ENCODE peak calls at places on chromosome 12, in four cellular contexts. One of them, this sample, is unnamed.

GRCh38 chr12:104275689-104276088 is 27.9 kb upstream of the EID3 start:
- DNase-seq in HCT116: no peak
- DNase-seq in H1: no peak
- DNase-seq in GM12878: no peak
- DNase-seq in this sample: no peak

GRCh38 chr12:15979096-15980091 is 68.3 kb downstream of the DERA start:
- DNase-seq in HCT116: no peak
- DNase-seq in H1: no peak
- DNase-seq in GM12878: no peak
- DNase-seq in this sample: peak

GRCh38 chr12:72901685-72902084 is 629.5 kb downstream of the TRHDE start:
- DNase-seq in H1: no peak
- DNase-seq in HCT116: no peak
- DNase-seq in GM12878: no peak
- DNase-seq in this sample: no peak

GRCh38 chr12:90015228-90015627 is 306.6 kb upstream of the ATP2B1 start:
- DNase-seq in HCT116: no peak
- DNase-seq in H1: no peak
- DNase-seq in GM12878: no peak
- DNase-seq in this sample: no peak

GRCh38 chr12:126557659-126558058 is 1492.4 kb downstream of the AACS start:
- DNase-seq in HCT116: no peak
- DNase-seq in H1: no peak
- DNase-seq in GM12878: no peak
- DNase-seq in this sample: no peak

GRCh38 chr12:112850343-112850742 is 56.4 kb upstream of the OAS1 start:
- DNase-seq in GM12878: no peak
- DNase-seq in H1: no peak
- DNase-seq in HCT116: no peak
- DNase-seq in this sample: no peak

GRCh38 chr12:116582610-116583009 is 23.4 kb downstream of the MAP1LC3B2 start:
- DNase-seq in H1: no peak
- DNase-seq in GM12878: no peak
- DNase-seq in HCT116: no peak
- DNase-seq in this sample: peak

GRCh38 chr12:123141615-123142517 is 9.0 kb downstream of the PITPNM2 start:
- DNase-seq in HCT116: peak
- DNase-seq in H1: no peak
- DNase-seq in GM12878: no peak
- DNase-seq in this sample: no peak

GRCh38 chr12:78101181-78101876 is 270.6 kb downstream of the NAV3 start:
- DNase-seq in HCT116: no peak
- DNase-seq in H1: no peak
- DNase-seq in GM12878: no peak
- DNase-seq in this sample: no peak

GRCh38 chr12:113933201-113933786 is 32.8 kb downstream of the RBM19 start:
- DNase-seq in GM12878: no peak
- DNase-seq in HCT116: no peak
- DNase-seq in H1: no peak
- DNase-seq in this sample: peak

GRCh38 chr12:121827351-121828099 is 23.7 kb downstream of the SETD1B start:
- DNase-seq in H1: no peak
- DNase-seq in GM12878: no peak
- DNase-seq in HCT116: no peak
- DNase-seq in this sample: no peak

GRCh38 chr12:91883811-91884210 is 261.8 kb downstream of the BTG1 start:
- DNase-seq in GM12878: no peak
- DNase-seq in H1: no peak
- DNase-seq in HCT116: no peak
- DNase-seq in this sample: no peak

GRCh38 chr12:85002778-85003296 is 33.2 kb downstream of the TSPAN19 start:
- DNase-seq in HCT116: no peak
- DNase-seq in GM12878: no peak
- DNase-seq in H1: no peak
- DNase-seq in this sample: no peak

GRCh38 chr12:10363922-10364838 is 25.7 kb downstream of the KLRK1 start:
- DNase-seq in HCT116: no peak
- DNase-seq in H1: no peak
- DNase-seq in GM12878: peak
- DNase-seq in this sample: peak

GRCh38 chr12:58727526-58727925 is 192.8 kb downstream of the LRIG3 start:
- DNase-seq in HCT116: no peak
- DNase-seq in GM12878: no peak
- DNase-seq in H1: no peak
- DNase-seq in this sample: no peak
- TF ChIP-seq EGR1 in HCT116: no peak
- TF ChIP-seq EGR1 in GM12878: no peak
- TF ChIP-seq EGR1 in H1: no peak
- TF ChIP-seq EGR1 in this sample: no peak

GRCh38 chr12:124739953-124740561 is 123.6 kb downstream of the SCARB1 start:
- DNase-seq in GM12878: no peak
- DNase-seq in HCT116: no peak
- DNase-seq in H1: no peak
- DNase-seq in this sample: peak
- TF ChIP-seq SRF in GM12878: no peak
- TF ChIP-seq SRF in HCT116: no peak
- TF ChIP-seq SRF in H1: no peak
- TF ChIP-seq SRF in this sample: no peak

DNA sequence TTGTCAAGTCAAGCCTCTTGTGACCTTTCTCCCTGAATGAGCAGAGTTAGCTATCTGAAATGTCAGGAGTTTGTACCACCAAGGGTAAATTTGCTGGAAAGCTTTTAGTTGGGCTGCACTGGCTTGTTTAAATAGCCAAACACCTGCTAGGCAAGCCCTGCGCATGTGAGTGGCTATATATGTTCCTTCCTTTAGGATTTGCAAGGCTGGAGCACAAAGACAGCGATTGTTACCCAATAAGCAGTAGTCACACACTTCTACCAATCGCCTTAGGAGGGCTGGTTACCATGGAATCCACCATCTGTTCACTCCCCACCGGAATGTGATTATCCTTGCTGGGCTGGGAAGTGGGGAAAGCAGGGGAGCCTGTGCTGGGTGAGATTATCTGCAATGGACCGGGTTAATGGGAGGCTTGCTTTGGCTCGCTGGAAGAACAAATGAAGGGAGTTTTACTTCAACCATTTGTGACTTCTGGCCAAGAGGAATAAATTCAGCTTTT is 102.5 kb downstream of the FGD4 start:
- DNase-seq in HCT116: no peak
- DNase-seq in H1: peak
- DNase-seq in GM12878: no peak
- DNase-seq in this sample: no peak
- TF ChIP-seq RAD21 in HCT116: no peak
- TF ChIP-seq RAD21 in H1: no peak
- TF ChIP-seq RAD21 in GM12878: no peak
- TF ChIP-seq RAD21 in this sample: no peak

GRCh38 chr12:53174881-53175491 is 5.5 kb upstream of the ZNF740 start:
- DNase-seq in HCT116: no peak
- DNase-seq in GM12878: no peak
- DNase-seq in H1: no peak
- DNase-seq in this sample: peak
- TF ChIP-seq EGR1 in HCT116: no peak
- TF ChIP-seq EGR1 in GM12878: no peak
- TF ChIP-seq EGR1 in H1: peak
- TF ChIP-seq EGR1 in this sample: no peak

DNA sequence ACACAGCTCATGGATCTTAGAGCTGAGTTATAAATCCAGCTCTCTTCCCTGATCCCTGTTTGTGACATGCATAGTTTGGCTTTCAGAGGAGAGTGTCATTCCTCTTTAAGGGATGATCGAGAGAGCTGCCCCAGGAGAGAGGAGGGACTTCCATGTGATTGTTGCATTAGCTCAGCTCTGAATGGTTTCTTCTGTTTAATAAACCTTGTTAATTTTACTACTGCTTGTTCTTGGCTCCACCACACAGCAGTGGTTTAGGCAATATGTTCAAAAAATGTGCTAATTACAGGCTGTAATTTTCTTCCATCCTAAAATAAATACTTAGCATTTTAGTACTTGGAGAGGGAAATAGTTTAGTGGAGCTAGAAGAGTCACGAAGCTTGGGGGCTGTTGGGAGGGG is 152.5 kb downstream of the C12orf75 start:
- DNase-seq in HCT116: no peak
- DNase-seq in GM12878: no peak
- DNase-seq in H1: no peak
- DNase-seq in this sample: no peak
- TF ChIP-seq SRF in HCT116: no peak
- TF ChIP-seq SRF in GM12878: no peak
- TF ChIP-seq SRF in H1: no peak
- TF ChIP-seq SRF in this sample: no peak

GRCh38 chr12:47982311-47982710 is 18.9 kb downstream of the TMEM106C start:
- DNase-seq in GM12878: no peak
- DNase-seq in HCT116: no peak
- DNase-seq in H1: no peak
- DNase-seq in this sample: no peak
- TF ChIP-seq RAD21 in GM12878: no peak
- TF ChIP-seq RAD21 in HCT116: no peak
- TF ChIP-seq RAD21 in H1: no peak
- TF ChIP-seq RAD21 in this sample: no peak

This sample was measured in K562.